ENCODE peak calls at places on chromosomes 6 and 20, in nine cellular contexts. A is activated T-helper 1 cell treated with anti-CD3 and anti-CD28 coated beads, Interleukin-2, amount 50 U/mL, for 16 hours; F is stimulated activated CD4-positive, alpha-beta T cell treated with anti-CD3 and anti-CD28 coated beads, Interleukin-1b, Interleukin-23, amount 100 ng/mL, for 4 hours; N is epithelial cell of esophagus; D is H54; P is GOT3; X is kidney tubule cell; J is psoas muscle; M is hypothalamus. W is an unnamed sample.

GRCh38 chr6:157813757-157814455 is 9.1 kb upstream of the SNX9 start:
- DNase-seq in A (no peak), F (no peak), N (no peak), D (no peak), P (no peak), X (no peak), J (no peak), M (no peak), W (no peak)

GRCh38 chr20:59747671-59748515 is 143.6 kb downstream of the PHACTR3 start:
- DNase-seq in A (no peak), F (no peak), N (no peak), D (no peak), P (no peak), X (no peak), J (no peak), M (no peak), W (no peak)

GRCh38 chr6:148328876-148329567 is 13.6 kb upstream of the SASH1 start:
- DNase-seq in A (no peak), F (no peak), N (no peak), D (no peak), P (no peak), X (no peak), J (no peak), M (no peak), W (no peak)

GRCh38 chr6:80382796-80383195 is 276.3 kb downstream of the BCKDHB start:
- DNase-seq in A (no peak), F (no peak), N (no peak), D (no peak), P (no peak), X (no peak), J (no peak), M (no peak), W (no peak)

GRCh38 chr20:34549929-34550305 is 8.6 kb upstream of the MAP1LC3A start:
- DNase-seq in A (no peak), F (no peak), N (no peak), D (no peak), P (no peak), X (no peak), J (no peak), M (no peak), W (no peak)

GRCh38 chr20:53900380-53900999 is 169.9 kb downstream of the BCAS1 start:
- DNase-seq in A (no peak), F (no peak), N (peak; percentile 95), D (no peak), P (no peak), X (peak; percentile 99), J (no peak), M (no peak), W (no peak)

GRCh38 chr6:113209315-113209714 is 647.8 kb upstream of the MARCKS start:
- DNase-seq in A (no peak), F (no peak), N (no peak), D (no peak), P (no peak), X (no peak), J (no peak), M (no peak), W (no peak)

GRCh38 chr6:137848672-137849071 is 18.4 kb upstream of the TNFAIP3 start:
- DNase-seq in A (no peak), F (no peak), N (no peak), D (no peak), P (no peak), X (no peak), J (no peak), M (no peak), W (no peak)

GRCh38 chr20:63626424-63627128 is at the start of gene GMEB2:
- DNase-seq in A (peak; percentile 49), F (peak; percentile 73), N (peak; percentile 63), D (peak; percentile 80), P (peak; percentile 75), X (no peak), J (peak; percentile 89), M (peak; percentile 77), W (peak; percentile 90)

GRCh38 chr20:1322511-1323245 is 6.3 kb downstream of the SDCBP2 start:
- DNase-seq in A (no peak), F (no peak), N (peak; percentile 94), D (peak; percentile 86), P (peak; percentile 54), X (no peak), J (no peak), M (no peak), W (no peak)

GRCh38 chr6:4909063-4909645 is 94.7 kb downstream of the RPP40 start:
- DNase-seq in A (no peak), F (no peak), N (no peak), D (no peak), P (no peak), X (no peak), J (no peak), M (no peak), W (no peak)